ENCODE peak calls at places on chromosomes 6 and 20, in ten cellular contexts. R is activated gamma-delta T cell treated with Interleukin-2 at 50 U/mL for 16 hours; P is CD8-positive, alpha-beta T cell; Z is mammary epithelial cell; F is astrocyte of the spinal cord; W is gastrocnemius medialis; B is dermis microvascular lymphatic vessel endothelial cell; K is Daoy; U is HFFc6; H is coronary artery. X is an unnamed sample.

GRCh38 chr20:10492065-10492464 is 57.0 kb downstream of the SLX4IP start:
- DNase-seq in U (no peak), F (peak), P (no peak), B (no peak), W (no peak), K (no peak), R (no peak), Z (no peak), H (no peak), X (no peak)

GRCh38 chr20:49237531-49237930 is 18.3 kb downstream of the DDX27 start:
- DNase-seq in Z (no peak), W (no peak), H (no peak), R (no peak), K (no peak), B (no peak), U (no peak), P (no peak), F (no peak), X (no peak)

GRCh38 chr6:105504660-105505059 is 101.8 kb upstream of the PREP start:
- DNase-seq in F (no peak), B (no peak), P (no peak), K (no peak), H (no peak), R (no peak), Z (no peak), U (no peak), W (no peak), X (no peak)

GRCh38 chr6:35677456-35677855 is 11.3 kb downstream of the FKBP5 start:
- DNase-seq in R (no peak), Z (no peak), K (no peak), P (no peak), W (no peak), F (no peak), H (no peak), B (no peak), U (no peak), X (no peak)

GRCh38 chr6:39964530-39964929 is 30.3 kb upstream of the MOCS1 start:
- DNase-seq in Z (no peak), P (no peak), U (no peak), R (no peak), B (no peak), K (no peak), H (no peak), F (no peak), W (no peak), X (no peak)

GRCh38 chr20:38840894-38841470 is 35.5 kb downstream of the PPP1R16B start:
- DNase-seq in R (no peak), B (no peak), K (no peak), H (no peak), W (no peak), F (no peak), Z (no peak), U (no peak), P (no peak), X (no peak)

GRCh38 chr20:41072099-41072798 is 43.6 kb downstream of the TOP1 start:
- DNase-seq in R (no peak), W (no peak), B (peak), F (peak), P (no peak), U (peak), H (no peak), K (peak), Z (peak), X (no peak)

GRCh38 chr20:610130-611046 is at the start of gene TCF15:
- DNase-seq in K (peak), W (no peak), H (no peak), Z (peak), U (no peak), P (no peak), B (peak), R (no peak), F (peak), X (peak)

GRCh38 chr20:18609741-18610140 is 21.9 kb downstream of the DTD1 start:
- DNase-seq in W (no peak), Z (peak), R (no peak), P (no peak), K (no peak), H (no peak), F (no peak), U (no peak), B (no peak), X (no peak)

GRCh38 chr6:29414588-29414987 is at the start of gene OR12D1:
- DNase-seq in B (no peak), K (peak), P (no peak), R (no peak), W (no peak), Z (peak), U (no peak), H (no peak), F (no peak), X (no peak)

GRCh38 chr6:28885149-28885738 is 38.5 kb downstream of the TRIM27 start:
- DNase-seq in K (no peak), P (no peak), F (no peak), Z (no peak), R (no peak), U (no peak), W (no peak), H (no peak), B (no peak), X (no peak)

GRCh38 chr20:36120241-36120640 is 34.3 kb upstream of the EPB41L1 start:
- DNase-seq in F (no peak), P (no peak), Z (no peak), B (no peak), W (no peak), H (no peak), U (no peak), R (no peak), K (no peak), X (no peak)

X was measured in natural killer cell treated with Interleukin-12 subunit alpha and Interleukin-12 subunit beta and Interleukin-15 and Interleukin-18, amount 100 ng/mL, for 72 hours.